ENCODE peak calls at places on chromosomes 12 and 14, in four cellular contexts. H is A549, S is ascending aorta, B is BE2C. J is an unnamed sample. For H3K4me1, the result is how much of the 10 kb centered on the place peaks cover.

GRCh38 chr14:72714094-72714493 is 179.8 kb downstream of the DPF3 start:
- DNase-seq in H (no peak), S (no peak), B (no peak), J (no peak)

GRCh38 chr12:105064564-105065222 is 19.6 kb downstream of the ALDH1L2 start:
- DNase-seq in H (no peak), S (no peak), B (no peak), J (no peak)

GRCh38 chr14:94470311-94470710 is 5.7 kb downstream of the SERPINA9 start:
- DNase-seq in H (no peak), S (peak), B (no peak), J (no peak)

GRCh38 chr14:102863381-102863780 is 59.1 kb upstream of the AMN start:
- DNase-seq in H (no peak), S (no peak), B (no peak), J (peak)

GRCh38 chr12:3604750-3605638 is 114.0 kb downstream of the PRMT8 start:
- DNase-seq in H (no peak), S (no peak), B (no peak), J (no peak)

GRCh38 chr14:75283162-75283883 is 4.7 kb downstream of the FOS start:
- DNase-seq in H (peak), S (peak), B (no peak), J (peak)

GRCh38 chr12:47995976-47996375 is 8.3 kb downstream of the COL2A1 start:
- DNase-seq in H (no peak), S (no peak), B (no peak), J (no peak)

GRCh38 chr12:11834104-11834812 is 184.8 kb downstream of the ETV6 start:
- DNase-seq in H (no peak), S (peak), B (no peak), J (no peak)

GRCh38 chr12:75086086-75087038 is 123.3 kb downstream of the KCNC2 start:
- DNase-seq in H (no peak), S (no peak), B (no peak), J (no peak)

GRCh38 chr12:71159260-71159659 is 1.5 kb upstream of the TSPAN8 start:
- DNase-seq in H (no peak), S (no peak), B (no peak), J (no peak)

GRCh38 chr12:12047682-12048081 is 23.1 kb upstream of the BCL2L14 start:
- DNase-seq in H (no peak), S (no peak), B (no peak), J (no peak)

GRCh38 chr12:6330192-6330591 is 11.7 kb downstream of the TNFRSF1A start:
- DNase-seq in H (no peak), S (no peak), B (no peak), J (no peak)

GRCh38 chr14:67187210-67187609 is 2.0 kb upstream of the GARIN2 start:
- DNase-seq in H (peak), S (no peak), B (no peak), J (peak)

GRCh38 chr14:105495990-105496830 is 5.2 kb downstream of the TEDC1 start:
- DNase-seq in H (no peak), S (no peak), B (no peak), J (peak)

GRCh38 chr12:102958073-102958829 is 777 bp downstream of the ASCL1 start:
- DNase-seq in H (peak), S (no peak), B (peak), J (no peak)

GRCh38 chr12:67043771-67044170 is 225.4 kb upstream of the CAND1 start:
- DNase-seq in H (no peak), S (no peak), B (no peak), J (no peak)

GRCh38 chr14:91228112-91229004 is 16.1 kb downstream of the GPR68 start:
- DNase-seq in H (no peak), S (no peak), B (no peak), J (no peak)

GRCh38 chr12:91511795-91512420 is 329.3 kb upstream of the DCN start:
- DNase-seq in H (no peak), S (no peak), B (no peak), J (no peak)

GRCh38 chr12:58918475-58918874 is 1.8 kb downstream of the LRIG3 start:
- DNase-seq in H (no peak), S (no peak), B (no peak), J (no peak)

GRCh38 chr12:52186135-52186840 is 5.5 kb downstream of the KRT80 start:
- DNase-seq in H (no peak), S (no peak), B (no peak), J (no peak)

GRCh38 chr12:53941750-53942149 is 3.1 kb downstream of the HOXC13 start:
- DNase-seq in H (no peak), S (no peak), B (no peak), J (no peak)

GRCh38 chr14:90531497-90531896 is 134.7 kb downstream of the CALM1 start:
- DNase-seq in H (no peak), S (no peak), B (no peak), J (no peak)

GRCh38 chr12:73867147-73867546 is 670.5 kb upstream of the ATXN7L3B start:
- DNase-seq in H (no peak), S (no peak), B (no peak), J (no peak)

GRCh38 chr12:59459966-59460365 is 135.9 kb upstream of the SLC16A7 start:
- DNase-seq in H (no peak), S (no peak), B (no peak), J (no peak)

DNA sequence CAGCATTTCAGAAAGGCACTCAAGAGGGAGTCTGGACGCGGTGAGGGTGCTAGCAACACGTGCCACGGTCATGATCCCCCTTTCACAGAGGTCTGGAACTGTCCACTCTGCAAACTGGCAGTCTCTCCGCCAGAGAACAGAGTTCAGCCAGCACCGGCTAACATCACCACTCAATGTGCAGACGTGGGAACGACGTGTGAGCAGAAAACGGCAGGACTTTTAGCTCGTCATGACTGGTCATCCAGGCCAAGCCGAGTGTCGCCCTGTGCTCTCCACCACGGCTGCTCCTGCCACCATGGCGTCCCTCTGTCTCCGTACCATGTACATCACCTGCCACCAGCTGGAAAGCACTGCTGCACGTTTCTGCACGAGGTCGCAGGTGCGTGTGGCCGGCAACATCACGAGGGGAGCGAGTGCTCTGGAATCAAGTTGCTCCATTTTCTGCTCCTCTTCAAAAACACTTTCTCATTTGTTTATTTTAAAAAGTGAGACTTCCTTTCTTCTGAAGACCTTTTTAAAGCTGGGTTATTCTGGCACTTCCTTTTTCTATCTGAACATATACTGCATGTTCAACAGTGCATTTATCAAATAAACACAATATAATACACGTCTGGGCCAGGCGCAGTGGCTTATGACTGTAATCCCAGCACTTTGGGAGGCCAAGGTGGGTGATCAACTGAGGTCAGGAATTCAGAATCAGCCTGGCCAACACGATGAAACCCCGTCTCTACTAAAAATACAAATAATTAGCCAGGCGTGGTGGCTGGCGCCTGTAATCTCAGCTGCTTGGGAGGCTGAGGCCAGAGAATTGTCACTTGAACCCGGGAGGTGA is 28.0 kb downstream of the SLC15A4 start:
- DNase-seq in H (no peak), S (no peak), B (no peak), J (no peak)
- H3K4me1 ChIP-seq in H (under half), S (under half), B (under half), J (under half)

GRCh38 chr12:111448831-111449790 is 43.4 kb downstream of the SH2B3 start:
- DNase-seq in H (no peak), S (no peak), B (no peak), J (no peak)
- H3K4me1 ChIP-seq in H (under half), S (under half), B (under half), J (under half)

GRCh38 chr14:101363261-101363555 is 198.1 kb upstream of the DIO3 start:
- DNase-seq in H (no peak), S (no peak), B (no peak), J (no peak)
- H3K4me1 ChIP-seq in H (under half), S (under half), B (under half), J (under half)

GRCh38 chr14:59273737-59274136 is 85.3 kb downstream of the DAAM1 start:
- DNase-seq in H (no peak), S (no peak), B (no peak), J (no peak)

GRCh38 chr14:59272633-59273032 is 84.2 kb downstream of the DAAM1 start:
- DNase-seq in H (no peak), S (no peak), B (no peak), J (no peak)

GRCh38 chr14:59269431-59269830 is 81.0 kb downstream of the DAAM1 start:
- DNase-seq in H (no peak), S (no peak), B (no peak), J (no peak)

GRCh38 chr14:59268858-59269257 is 80.4 kb downstream of the DAAM1 start:
- DNase-seq in H (no peak), S (no peak), B (no peak), J (no peak)

DNA sequence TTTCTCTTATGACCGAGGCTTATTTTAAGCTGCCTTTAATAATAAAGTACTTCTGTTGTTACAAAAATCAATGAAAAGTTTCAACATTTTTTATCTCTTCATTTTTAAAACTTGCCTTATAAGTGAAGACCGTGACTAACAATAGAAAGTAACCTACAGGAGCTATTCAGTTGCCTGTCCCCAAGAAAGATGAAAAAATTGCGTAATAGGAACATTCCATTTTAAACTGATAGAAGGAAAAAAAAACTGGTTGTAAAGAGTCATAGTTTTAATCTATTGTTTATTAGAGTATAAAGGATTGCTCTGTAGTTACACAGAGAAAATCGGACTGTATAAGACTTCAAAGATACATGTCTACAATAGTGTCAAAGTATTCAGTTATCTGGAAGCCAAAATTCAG is 83.3 kb downstream of the DAAM1 start:
- DNase-seq in H (no peak), S (no peak), B (no peak), J (no peak)
- H3K4me1 ChIP-seq in H (under half), S (under half), B (under half), J (under half)

GRCh38 chr14:63725786-63726185 is 2.1 kb downstream of the SGPP1 start:
- DNase-seq in H (no peak), S (no peak), B (no peak), J (no peak)

GRCh38 chr14:63727736-63728728 is at the start of gene SGPP1:
- DNase-seq in H (peak), S (peak), B (peak), J (peak)

GRCh38 chr14:63730659-63731058 is 2.8 kb upstream of the SGPP1 start:
- DNase-seq in H (no peak), S (no peak), B (no peak), J (no peak)

GRCh38 chr14:63727231-63727735 is 582 bp downstream of the SGPP1 start:
- DNase-seq in H (peak), S (peak), B (peak), J (peak)

DNA sequence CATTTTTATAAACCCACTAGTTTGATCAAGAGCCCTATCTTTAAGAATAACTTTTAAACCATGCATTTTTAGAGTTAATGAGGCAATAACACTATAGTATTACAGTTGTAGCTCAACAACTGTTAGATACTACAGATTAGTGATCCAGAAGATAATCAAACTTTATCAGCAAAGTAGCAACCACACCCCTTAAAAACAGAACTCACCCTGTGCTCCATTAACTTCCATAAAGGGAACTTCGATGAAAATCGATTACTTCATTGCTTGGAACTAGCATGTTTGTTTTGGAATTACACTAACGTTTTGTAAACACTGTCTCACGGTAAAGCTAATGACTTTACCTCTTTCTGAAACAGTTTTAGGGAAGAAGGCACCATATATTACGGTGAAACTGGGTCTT is 1.4 kb downstream of the SGPP1 start:
- DNase-seq in H (no peak), S (no peak), B (no peak), J (no peak)
- H3K4me1 ChIP-seq in H (under half), S (under half), B (under half), J (under half)